ENCODE peak calls at places on chromosomes 2 and 18, in nine cellular contexts. C, Z, M, R, A, H, L, V and X are unnamed samples.

GRCh38 chr2:237639441-237640220 is 12.2 kb downstream of the LRRFIP1 start:
- DNase-seq in C (no peak), Z (no peak), M (no peak), R (no peak), A (no peak), H (no peak), L (no peak), V (no peak), X (no peak)

GRCh38 chr2:45885111-45885685 is 233.7 kb downstream of the PRKCE start:
- DNase-seq in C (no peak), Z (no peak), M (no peak), R (no peak), A (no peak), H (no peak), L (no peak), V (no peak), X (no peak)

GRCh38 chr2:205654878-205655601 is 27.3 kb upstream of the NRP2 start:
- DNase-seq in C (no peak), Z (no peak), M (no peak), R (no peak), A (no peak), H (peak; percentile 82), L (no peak), V (no peak), X (peak; percentile 57)

GRCh38 chr2:128475427-128476211 is 157.0 kb upstream of the HS6ST1 start:
- DNase-seq in C (no peak), Z (no peak), M (no peak), R (no peak), A (peak; percentile 11), H (no peak), L (peak; percentile 41), V (no peak), X (peak; percentile 91)

GRCh38 chr2:43221660-43222471 is 4.5 kb downstream of the ZFP36L2 start:
- DNase-seq in C (peak; percentile 69), Z (no peak), M (peak; percentile 87), R (peak; percentile 93), A (peak; percentile 90), H (peak; percentile 91), L (peak; percentile 92), V (peak; percentile 48), X (peak; percentile 98)

GRCh38 chr18:22681912-22682311 is 251.2 kb upstream of the RBBP8 start:
- DNase-seq in C (no peak), Z (no peak), M (no peak), R (no peak), A (no peak), H (no peak), L (no peak), V (no peak), X (no peak)

GRCh38 chr18:67731853-67732252 is 215.3 kb upstream of the DSEL start:
- DNase-seq in C (no peak), Z (no peak), M (no peak), R (peak; percentile 10), A (no peak), H (peak; percentile 88), L (no peak), V (no peak), X (no peak)

GRCh38 chr2:28400434-28400833 is 7.8 kb downstream of the FOSL2 start:
- DNase-seq in C (no peak), Z (no peak), M (no peak), R (no peak), A (no peak), H (no peak), L (no peak), V (no peak), X (no peak)

GRCh38 chr18:57353137-57353939 is 981 bp downstream of the ST8SIA3 start:
- DNase-seq in C (no peak), Z (peak; percentile 10), M (no peak), R (no peak), A (no peak), H (no peak), L (no peak), V (peak; percentile 63), X (no peak)

GRCh38 chr18:48308027-48308635 is 101.1 kb downstream of the ZBTB7C start:
- DNase-seq in C (no peak), Z (no peak), M (no peak), R (no peak), A (peak; percentile 40), H (peak; percentile 91), L (no peak), V (no peak), X (no peak)

GRCh38 chr2:9274701-9275343 is 68.2 kb downstream of the ASAP2 start:
- DNase-seq in C (no peak), Z (no peak), M (no peak), R (no peak), A (no peak), H (peak; percentile 34), L (no peak), V (no peak), X (no peak)

GRCh38 chr2:130252880-130253645 is 54.8 kb upstream of the TUBA3E start:
- DNase-seq in C (no peak), Z (no peak), M (no peak), R (no peak), A (peak; percentile 82), H (peak; percentile 77), L (no peak), V (no peak), X (no peak)

GRCh38 chr2:151808258-151809072 is 19.8 kb downstream of the ARL5A start:
- DNase-seq in C (peak; percentile 52), Z (no peak), M (no peak), R (no peak), A (no peak), H (peak; percentile 40), L (no peak), V (no peak), X (no peak)

GRCh38 chr18:9290171-9290570 is 44.4 kb upstream of the TWSG1 start:
- DNase-seq in C (no peak), Z (no peak), M (no peak), R (peak; percentile 63), A (no peak), H (peak; percentile 42), L (no peak), V (no peak), X (no peak)

GRCh38 chr2:239726091-239726591 is 299.0 kb downstream of the NDUFA10 start:
- DNase-seq in C (no peak), Z (no peak), M (peak; percentile 47), R (no peak), A (no peak), H (no peak), L (no peak), V (no peak), X (no peak)

GRCh38 chr2:74975016-74975415 is 16.6 kb downstream of the POLE4 start:
- DNase-seq in C (no peak), Z (no peak), M (no peak), R (no peak), A (no peak), H (no peak), L (no peak), V (no peak), X (no peak)

GRCh38 chr2:85705680-85706039 is 11.5 kb downstream of the GNLY start:
- DNase-seq in C (no peak), Z (no peak), M (no peak), R (peak; percentile 91), A (no peak), H (peak; percentile 93), L (no peak), V (no peak), X (no peak)

GRCh38 chr2:143284087-143284675 is 155.0 kb downstream of the ARHGAP15 start:
- DNase-seq in C (peak; percentile 51), Z (peak; percentile 13), M (no peak), R (no peak), A (no peak), H (peak; percentile 65), L (peak; percentile 35), V (no peak), X (no peak)

GRCh38 chr2:143279672-143280071 is 150.5 kb downstream of the ARHGAP15 start:
- DNase-seq in C (no peak), Z (no peak), M (no peak), R (no peak), A (no peak), H (no peak), L (no peak), V (no peak), X (no peak)

GRCh38 chr2:143280097-143280757 is 151.0 kb downstream of the ARHGAP15 start:
- DNase-seq in C (no peak), Z (no peak), M (no peak), R (no peak), A (no peak), H (no peak), L (no peak), V (no peak), X (no peak)

GRCh38 chr2:143282684-143283083 is 153.5 kb downstream of the ARHGAP15 start:
- DNase-seq in C (no peak), Z (no peak), M (no peak), R (no peak), A (peak; percentile 22), H (peak; percentile 7), L (no peak), V (no peak), X (no peak)
- TF ChIP-seq CTCF in C (peak; percentile 37), Z (peak; percentile 7), M (no peak), R (peak; percentile 22), A (no peak), H (peak; percentile 16), L (no peak), V (peak; percentile 46), X (no peak)

GRCh38 chr2:167406558-167406957 is 518.3 kb downstream of the XIRP2 start:
- DNase-seq in C (no peak), Z (no peak), M (no peak), R (no peak), A (no peak), H (peak; percentile 4), L (no peak), V (no peak), X (no peak)

GRCh38 chr2:167415068-167415467 is 526.8 kb downstream of the XIRP2 start:
- DNase-seq in C (no peak), Z (no peak), M (no peak), R (no peak), A (no peak), H (no peak), L (no peak), V (no peak), X (no peak)

GRCh38 chr2:167411367-167411766 is 523.1 kb downstream of the XIRP2 start:
- DNase-seq in C (no peak), Z (no peak), M (no peak), R (no peak), A (no peak), H (no peak), L (no peak), V (no peak), X (no peak)
- TF ChIP-seq CTCF in C (no peak), Z (no peak), M (peak; percentile 31), R (peak; percentile 19), A (no peak), H (no peak), L (no peak), V (no peak), X (no peak)

GRCh38 chr18:26963292-26963691 is 97.8 kb upstream of the AQP4 start:
- DNase-seq in C (no peak), Z (no peak), M (no peak), R (no peak), A (no peak), H (peak; percentile 19), L (no peak), V (no peak), X (no peak)
- TF ChIP-seq CTCF in C (no peak), Z (no peak), M (peak; percentile 11), R (no peak), A (no peak), H (peak; percentile 29), L (no peak), V (no peak), X (peak; percentile 37)

GRCh38 chr18:63306249-63306648 is 13.3 kb downstream of the BCL2 start:
- DNase-seq in C (no peak), Z (no peak), M (no peak), R (no peak), A (no peak), H (no peak), L (peak; percentile 62), V (no peak), X (no peak)
- TF ChIP-seq CTCF in C (no peak), Z (no peak), M (no peak), R (no peak), A (no peak), H (no peak), L (no peak), V (no peak), X (no peak)